ENCODE peak calls at places on chromosomes 3 and 15, in six cellular contexts. One of them, this sample, is unnamed.

GRCh38 chr3:105836533-105836932 is 32.3 kb downstream of the CBLB start:
- DNase-seq in NCI-H345: no peak
- DNase-seq in NCI-H2227 treated with DMSO at 0.1 percent for 48 hours: no peak
- DNase-seq in NCI-H146: no peak
- DNase-seq in heart right ventricle: no peak
- DNase-seq in cerebellum: no peak
- DNase-seq in this sample: no peak

GRCh38 chr3:16456784-16457415 is 56.6 kb downstream of the RFTN1 start:
- DNase-seq in cerebellum: no peak
- DNase-seq in NCI-H345: no peak
- DNase-seq in NCI-H146: no peak
- DNase-seq in heart right ventricle: no peak
- DNase-seq in NCI-H2227 treated with DMSO at 0.1 percent for 48 hours: no peak
- DNase-seq in this sample: no peak

GRCh38 chr15:37931868-37932267 is 2.6 kb upstream of the TMCO5A start:
- DNase-seq in NCI-H345: no peak
- DNase-seq in cerebellum: no peak
- DNase-seq in heart right ventricle: no peak
- DNase-seq in NCI-H146: no peak
- DNase-seq in NCI-H2227 treated with DMSO at 0.1 percent for 48 hours: no peak
- DNase-seq in this sample: no peak

GRCh38 chr3:33645060-33645841 is 72.8 kb downstream of the CLASP2 start:
- DNase-seq in NCI-H146: peak
- DNase-seq in NCI-H345: no peak
- DNase-seq in heart right ventricle: no peak
- DNase-seq in cerebellum: peak
- DNase-seq in NCI-H2227 treated with DMSO at 0.1 percent for 48 hours: peak
- DNase-seq in this sample: peak

GRCh38 chr15:68435966-68436365 is 4.0 kb upstream of the ITGA11 start:
- DNase-seq in NCI-H345: no peak
- DNase-seq in NCI-H2227 treated with DMSO at 0.1 percent for 48 hours: no peak
- DNase-seq in cerebellum: no peak
- DNase-seq in heart right ventricle: no peak
- DNase-seq in NCI-H146: no peak
- DNase-seq in this sample: no peak

GRCh38 chr15:80615783-80616391 is 79.2 kb upstream of the ABHD17C start:
- DNase-seq in NCI-H2227 treated with DMSO at 0.1 percent for 48 hours: peak
- DNase-seq in NCI-H146: peak
- DNase-seq in heart right ventricle: peak
- DNase-seq in cerebellum: peak
- DNase-seq in NCI-H345: peak
- DNase-seq in this sample: no peak

GRCh38 chr3:71262368-71263265 is 320.9 kb downstream of the FOXP1 start:
- DNase-seq in NCI-H2227 treated with DMSO at 0.1 percent for 48 hours: no peak
- DNase-seq in NCI-H345: no peak
- DNase-seq in cerebellum: no peak
- DNase-seq in heart right ventricle: no peak
- DNase-seq in NCI-H146: no peak
- DNase-seq in this sample: no peak

GRCh38 chr3:56467108-56467507 is 1.2 kb downstream of the ERC2 start:
- DNase-seq in NCI-H146: peak
- DNase-seq in heart right ventricle: peak
- DNase-seq in NCI-H2227 treated with DMSO at 0.1 percent for 48 hours: peak
- DNase-seq in NCI-H345: peak
- DNase-seq in cerebellum: peak
- DNase-seq in this sample: peak

GRCh38 chr15:68852466-68852865 is 31.8 kb upstream of the ANP32A start:
- DNase-seq in heart right ventricle: no peak
- DNase-seq in NCI-H2227 treated with DMSO at 0.1 percent for 48 hours: no peak
- DNase-seq in cerebellum: no peak
- DNase-seq in NCI-H146: no peak
- DNase-seq in NCI-H345: no peak
- DNase-seq in this sample: no peak

GRCh38 chr3:133885241-133885711 is 10.4 kb downstream of the RAB6B start:
- DNase-seq in heart right ventricle: no peak
- DNase-seq in cerebellum: no peak
- DNase-seq in NCI-H146: no peak
- DNase-seq in NCI-H2227 treated with DMSO at 0.1 percent for 48 hours: no peak
- DNase-seq in NCI-H345: no peak
- DNase-seq in this sample: no peak

GRCh38 chr15:60077581-60078359 is 73.7 kb downstream of the FOXB1 start:
- DNase-seq in NCI-H2227 treated with DMSO at 0.1 percent for 48 hours: no peak
- DNase-seq in heart right ventricle: no peak
- DNase-seq in NCI-H345: peak
- DNase-seq in cerebellum: no peak
- DNase-seq in NCI-H146: peak
- DNase-seq in this sample: no peak

GRCh38 chr15:51706347-51706746 is 25.0 kb downstream of the SCG3 start:
- DNase-seq in heart right ventricle: no peak
- DNase-seq in NCI-H345: no peak
- DNase-seq in NCI-H2227 treated with DMSO at 0.1 percent for 48 hours: no peak
- DNase-seq in cerebellum: no peak
- DNase-seq in NCI-H146: no peak
- DNase-seq in this sample: no peak

GRCh38 chr3:46692566-46692983 is 904 bp downstream of the ALS2CL start:
- DNase-seq in heart right ventricle: peak
- DNase-seq in NCI-H345: no peak
- DNase-seq in NCI-H146: peak
- DNase-seq in cerebellum: no peak
- DNase-seq in NCI-H2227 treated with DMSO at 0.1 percent for 48 hours: no peak
- DNase-seq in this sample: peak

GRCh38 chr3:45555154-45555591 is 39.4 kb upstream of the LIMD1 start:
- DNase-seq in NCI-H345: no peak
- DNase-seq in heart right ventricle: no peak
- DNase-seq in cerebellum: no peak
- DNase-seq in NCI-H2227 treated with DMSO at 0.1 percent for 48 hours: no peak
- DNase-seq in NCI-H146: no peak
- DNase-seq in this sample: no peak

GRCh38 chr3:110227987-110228386 is 843.6 kb upstream of the NECTIN3 start:
- DNase-seq in heart right ventricle: no peak
- DNase-seq in NCI-H345: no peak
- DNase-seq in NCI-H146: no peak
- DNase-seq in NCI-H2227 treated with DMSO at 0.1 percent for 48 hours: no peak
- DNase-seq in cerebellum: no peak
- DNase-seq in this sample: no peak

GRCh38 chr15:98888839-98889479 is 118.6 kb downstream of the PGPEP1L start:
- DNase-seq in cerebellum: no peak
- DNase-seq in NCI-H345: no peak
- DNase-seq in NCI-H146: no peak
- DNase-seq in NCI-H2227 treated with DMSO at 0.1 percent for 48 hours: no peak
- DNase-seq in heart right ventricle: no peak
- DNase-seq in this sample: peak

GRCh38 chr15:57320543-57321220 is 55.6 kb upstream of the CGNL1 start:
- DNase-seq in NCI-H146: no peak
- DNase-seq in heart right ventricle: no peak
- DNase-seq in NCI-H345: no peak
- DNase-seq in NCI-H2227 treated with DMSO at 0.1 percent for 48 hours: no peak
- DNase-seq in cerebellum: no peak
- DNase-seq in this sample: peak

GRCh38 chr3:115851571-115851970 is 228.3 kb downstream of the GAP43 start:
- DNase-seq in heart right ventricle: no peak
- DNase-seq in NCI-H2227 treated with DMSO at 0.1 percent for 48 hours: no peak
- DNase-seq in NCI-H146: no peak
- DNase-seq in cerebellum: no peak
- DNase-seq in NCI-H345: no peak
- DNase-seq in this sample: no peak

GRCh38 chr15:88610756-88611231 is 10.3 kb upstream of the AEN start:
- DNase-seq in NCI-H2227 treated with DMSO at 0.1 percent for 48 hours: no peak
- DNase-seq in NCI-H345: no peak
- DNase-seq in heart right ventricle: no peak
- DNase-seq in NCI-H146: peak
- DNase-seq in cerebellum: no peak
- DNase-seq in this sample: no peak

GRCh38 chr3:128849776-128850542 is 29.5 kb upstream of the ACAD9 start:
- DNase-seq in NCI-H146: no peak
- DNase-seq in cerebellum: no peak
- DNase-seq in heart right ventricle: no peak
- DNase-seq in NCI-H2227 treated with DMSO at 0.1 percent for 48 hours: no peak
- DNase-seq in NCI-H345: no peak
- DNase-seq in this sample: no peak

GRCh38 chr15:88476635-88477038 is 9.1 kb downstream of the MRPS11 start:
- DNase-seq in heart right ventricle: no peak
- DNase-seq in NCI-H345: peak
- DNase-seq in NCI-H146: peak
- DNase-seq in NCI-H2227 treated with DMSO at 0.1 percent for 48 hours: peak
- DNase-seq in cerebellum: peak
- DNase-seq in this sample: peak